ENCODE peak calls at places on chromosomes 5 and 9, in nine cellular contexts. W, T, P, L, F, V, U, H and R are unnamed samples.

GRCh38 chr5:69293882-69294281 is 38.7 kb downstream of the CCDC125 start:
- DNase-seq in W (no peak), T (no peak), P (no peak), L (no peak), F (no peak), V (no peak), U (no peak), H (no peak), R (no peak)

GRCh38 chr9:8095531-8096223 is 296.1 kb upstream of the DMAC1 start:
- DNase-seq in W (no peak), T (no peak), P (no peak), L (no peak), F (no peak), V (no peak), U (no peak), H (no peak), R (peak; percentile 75)

GRCh38 chr9:19799784-19800183 is 10.9 kb upstream of the SLC24A2 start:
- DNase-seq in W (no peak), T (no peak), P (no peak), L (no peak), F (no peak), V (no peak), U (no peak), H (no peak), R (no peak)

GRCh38 chr5:6712136-6712581 is 1.1 kb upstream of the TENT4A start:
- DNase-seq in W (no peak), T (peak; percentile 86), P (no peak), L (peak; percentile 52), F (peak; percentile 51), V (peak; percentile 72), U (peak; percentile 61), H (peak; percentile 49), R (no peak)

GRCh38 chr9:16223074-16223871 is 647.2 kb downstream of the BNC2 start:
- DNase-seq in W (no peak), T (no peak), P (no peak), L (no peak), F (no peak), V (no peak), U (no peak), H (no peak), R (peak; percentile 14)

GRCh38 chr5:32909207-32909606 is 198.1 kb downstream of the NPR3 start:
- DNase-seq in W (no peak), T (no peak), P (no peak), L (peak; percentile 38), F (no peak), V (no peak), U (no peak), H (no peak), R (no peak)

GRCh38 chr5:89106479-89106878 is 223.5 kb upstream of the MEF2C start:
- DNase-seq in W (no peak), T (no peak), P (no peak), L (no peak), F (no peak), V (no peak), U (no peak), H (no peak), R (no peak)

GRCh38 chr9:34744295-34745221 is 34.6 kb upstream of the CCL21 start:
- DNase-seq in W (no peak), T (no peak), P (no peak), L (peak; percentile 56), F (no peak), V (no peak), U (no peak), H (no peak), R (no peak)

GRCh38 chr9:6592231-6592630 is 53.3 kb downstream of the GLDC start:
- DNase-seq in W (no peak), T (no peak), P (no peak), L (no peak), F (no peak), V (no peak), U (no peak), H (no peak), R (no peak)

GRCh38 chr9:86275962-86276361 is 6.4 kb downstream of the ISCA1 start:
- DNase-seq in W (no peak), T (no peak), P (no peak), L (peak; percentile 20), F (no peak), V (no peak), U (no peak), H (no peak), R (no peak)

GRCh38 chr5:167570431-167570830 is 721.0 kb upstream of the WWC1 start:
- DNase-seq in W (no peak), T (no peak), P (no peak), L (no peak), F (no peak), V (no peak), U (no peak), H (no peak), R (no peak)

GRCh38 chr9:110802416-110803035 is 133.9 kb downstream of the MUSK start:
- DNase-seq in W (no peak), T (no peak), P (no peak), L (peak; percentile 43), F (no peak), V (no peak), U (no peak), H (no peak), R (no peak)

GRCh38 chr9:488448-488847 is 273.8 kb downstream of the DOCK8 start:
- DNase-seq in W (no peak), T (no peak), P (no peak), L (no peak), F (no peak), V (no peak), U (no peak), H (no peak), R (no peak)

GRCh38 chr5:102627311-102627710 is 127.8 kb upstream of the PAM start:
- DNase-seq in W (no peak), T (no peak), P (no peak), L (peak; percentile 19), F (no peak), V (no peak), U (no peak), H (no peak), R (no peak)

GRCh38 chr9:109721021-109721420 is 59.0 kb upstream of the PALM2AKAP2 start:
- DNase-seq in W (no peak), T (no peak), P (no peak), L (no peak), F (no peak), V (no peak), U (peak; percentile 8), H (no peak), R (no peak)

GRCh38 chr9:14989811-14990210 is 79.6 kb upstream of the FREM1 start:
- DNase-seq in W (no peak), T (no peak), P (no peak), L (no peak), F (no peak), V (no peak), U (no peak), H (no peak), R (no peak)

GRCh38 chr9:129964901-129965734 is 77.9 kb downstream of the FNBP1 start:
- DNase-seq in W (no peak), T (no peak), P (no peak), L (peak; percentile 85), F (no peak), V (no peak), U (no peak), H (no peak), R (no peak)

GRCh38 chr9:21527579-21527978 is 45.5 kb upstream of the IFNE start:
- DNase-seq in W (no peak), T (no peak), P (no peak), L (no peak), F (no peak), V (no peak), U (no peak), H (no peak), R (no peak)

GRCh38 chr5:119359737-119360413 is 4.1 kb downstream of the TNFAIP8 start:
- DNase-seq in W (no peak), T (no peak), P (no peak), L (no peak), F (no peak), V (no peak), U (no peak), H (no peak), R (no peak)

GRCh38 chr9:18707489-18708210 is 233.7 kb downstream of the ADAMTSL1 start:
- DNase-seq in W (no peak), T (no peak), P (no peak), L (no peak), F (no peak), V (no peak), U (no peak), H (no peak), R (no peak)

GRCh38 chr9:9819886-9820285 is 792.9 kb downstream of the PTPRD start:
- DNase-seq in W (no peak), T (no peak), P (no peak), L (no peak), F (no peak), V (no peak), U (no peak), H (no peak), R (no peak)

GRCh38 chr9:34988218-34989055 is 1.1 kb upstream of the DNAJB5 start:
- DNase-seq in W (no peak), T (peak; percentile 81), P (no peak), L (peak; percentile 12), F (peak; percentile 46), V (no peak), U (peak; percentile 36), H (peak; percentile 50), R (no peak)